ENCODE peak calls at places on chromosomes 2 and 18, in five cellular contexts. One of them, this sample, is unnamed.

GRCh38 chr2:16798472-16798871 is 132.8 kb upstream of the CYRIA start:
- DNase-seq in GM13977: no peak
- DNase-seq in pancreas: no peak
- DNase-seq in thoracic aorta: no peak
- DNase-seq in cardiac fibroblast: no peak
- DNase-seq in this sample: no peak

GRCh38 chr2:137847443-137847842 is 116.8 kb upstream of the HNMT start:
- DNase-seq in pancreas: no peak
- DNase-seq in thoracic aorta: no peak
- DNase-seq in GM13977: no peak
- DNase-seq in cardiac fibroblast: no peak
- DNase-seq in this sample: no peak

GRCh38 chr2:57550912-57551311 is 495.7 kb upstream of the VRK2 start:
- DNase-seq in cardiac fibroblast: no peak
- DNase-seq in pancreas: no peak
- DNase-seq in thoracic aorta: no peak
- DNase-seq in GM13977: no peak
- DNase-seq in this sample: no peak

GRCh38 chr2:222523783-222524544 is 99.6 kb downstream of the SGPP2 start:
- DNase-seq in pancreas: no peak
- DNase-seq in GM13977: no peak
- DNase-seq in thoracic aorta: no peak
- DNase-seq in cardiac fibroblast: no peak
- DNase-seq in this sample: no peak

GRCh38 chr18:58128286-58129018 is 84.4 kb downstream of the NEDD4L start:
- DNase-seq in cardiac fibroblast: no peak
- DNase-seq in thoracic aorta: no peak
- DNase-seq in GM13977: no peak
- DNase-seq in pancreas: peak
- DNase-seq in this sample: no peak

GRCh38 chr2:239371726-239372686 is 28.8 kb downstream of the HDAC4 start:
- DNase-seq in pancreas: no peak
- DNase-seq in thoracic aorta: no peak
- DNase-seq in cardiac fibroblast: no peak
- DNase-seq in GM13977: no peak
- DNase-seq in this sample: no peak

GRCh38 chr18:2568129-2568528 is 3.2 kb downstream of the METTL4 start:
- DNase-seq in thoracic aorta: no peak
- DNase-seq in pancreas: no peak
- DNase-seq in GM13977: no peak
- DNase-seq in cardiac fibroblast: no peak
- DNase-seq in this sample: no peak

GRCh38 chr18:67199993-67200617 is 316.4 kb downstream of the DSEL start:
- DNase-seq in thoracic aorta: no peak
- DNase-seq in GM13977: peak
- DNase-seq in pancreas: no peak
- DNase-seq in cardiac fibroblast: peak
- DNase-seq in this sample: no peak

GRCh38 chr2:97693476-97693875 is 19.9 kb upstream of the ZAP70 start:
- DNase-seq in cardiac fibroblast: peak
- DNase-seq in GM13977: no peak
- DNase-seq in pancreas: no peak
- DNase-seq in thoracic aorta: no peak
- DNase-seq in this sample: no peak

GRCh38 chr2:162964513-162964912 is 125.9 kb upstream of the KCNH7 start:
- DNase-seq in thoracic aorta: no peak
- DNase-seq in GM13977: no peak
- DNase-seq in pancreas: no peak
- DNase-seq in cardiac fibroblast: no peak
- DNase-seq in this sample: no peak
- TF ChIP-seq CTCF in thoracic aorta: no peak
- TF ChIP-seq CTCF in GM13977: no peak
- TF ChIP-seq CTCF in pancreas: no peak
- TF ChIP-seq CTCF in cardiac fibroblast: no peak
- TF ChIP-seq CTCF in this sample: no peak

GRCh38 chr18:78448106-78448505 is 531.5 kb upstream of the SALL3 start:
- DNase-seq in GM13977: no peak
- DNase-seq in pancreas: no peak
- DNase-seq in thoracic aorta: no peak
- DNase-seq in cardiac fibroblast: no peak
- DNase-seq in this sample: no peak
- TF ChIP-seq CTCF in GM13977: no peak
- TF ChIP-seq CTCF in pancreas: no peak
- TF ChIP-seq CTCF in thoracic aorta: no peak
- TF ChIP-seq CTCF in cardiac fibroblast: no peak
- TF ChIP-seq CTCF in this sample: peak

GRCh38 chr2:148255929-148256328 is 235.0 kb downstream of the MBD5 start:
- DNase-seq in GM13977: no peak
- DNase-seq in thoracic aorta: no peak
- DNase-seq in pancreas: no peak
- DNase-seq in cardiac fibroblast: no peak
- DNase-seq in this sample: no peak

GRCh38 chr2:148259674-148260073 is 238.8 kb downstream of the MBD5 start:
- DNase-seq in pancreas: no peak
- DNase-seq in GM13977: no peak
- DNase-seq in thoracic aorta: no peak
- DNase-seq in cardiac fibroblast: no peak
- DNase-seq in this sample: no peak

GRCh38 chr2:148257276-148257675 is 236.4 kb downstream of the MBD5 start:
- DNase-seq in cardiac fibroblast: no peak
- DNase-seq in pancreas: no peak
- DNase-seq in thoracic aorta: no peak
- DNase-seq in GM13977: no peak
- DNase-seq in this sample: no peak

GRCh38 chr2:148253716-148254115 is 232.8 kb downstream of the MBD5 start:
- DNase-seq in pancreas: no peak
- DNase-seq in thoracic aorta: no peak
- DNase-seq in GM13977: no peak
- DNase-seq in cardiac fibroblast: no peak
- DNase-seq in this sample: no peak

GRCh38 chr2:148258124-148258523 is 237.2 kb downstream of the MBD5 start:
- DNase-seq in pancreas: no peak
- DNase-seq in cardiac fibroblast: no peak
- DNase-seq in GM13977: no peak
- DNase-seq in thoracic aorta: no peak
- DNase-seq in this sample: no peak
- TF ChIP-seq CTCF in pancreas: no peak
- TF ChIP-seq CTCF in cardiac fibroblast: no peak
- TF ChIP-seq CTCF in GM13977: no peak
- TF ChIP-seq CTCF in thoracic aorta: no peak
- TF ChIP-seq CTCF in this sample: no peak

GRCh38 chr2:241257419-241258032 is 57.9 kb downstream of the HDLBP start:
- DNase-seq in GM13977: no peak
- DNase-seq in thoracic aorta: no peak
- DNase-seq in cardiac fibroblast: no peak
- DNase-seq in pancreas: no peak
- DNase-seq in this sample: no peak
- TF ChIP-seq CTCF in GM13977: no peak
- TF ChIP-seq CTCF in thoracic aorta: no peak
- TF ChIP-seq CTCF in cardiac fibroblast: no peak
- TF ChIP-seq CTCF in pancreas: no peak
- TF ChIP-seq CTCF in this sample: no peak